ENCODE peak calls at places on chromosomes 11 and 22, in nine cellular contexts. E is astrocyte of the spinal cord, F is HepG2, Q is ascending aorta, Z is foreskin fibroblast, Y is heart left ventricle, C is kidney, B is colonic mucosa, X is stomach. I is an unnamed sample.

GRCh38 chr22:25645964-25646363 is 81.5 kb downstream of the GRK3 start:
- DNase-seq in E (no peak), F (no peak), Q (no peak), Z (peak), Y (no peak), C (no peak), B (no peak), X (no peak), I (no peak)

GRCh38 chr22:25758316-25758715 is 16.3 kb downstream of the MYO18B start:
- DNase-seq in E (no peak), F (no peak), Q (no peak), Z (no peak), Y (no peak), C (no peak), B (no peak), X (no peak), I (no peak)

GRCh38 chr11:41309111-41309522 is 150.3 kb downstream of the LRRC4C start:
- DNase-seq in E (no peak), F (no peak), Q (no peak), Z (no peak), Y (no peak), C (peak), B (no peak), X (no peak), I (no peak)

GRCh38 chr22:29872145-29872893 is 10.7 kb upstream of the MTMR3 start:
- DNase-seq in E (no peak), F (no peak), Q (no peak), Z (no peak), Y (peak), C (no peak), B (no peak), X (no peak), I (no peak)

GRCh38 chr11:120123946-120124345 is 14.0 kb downstream of the TRIM29 start:
- DNase-seq in E (no peak), F (no peak), Q (no peak), Z (no peak), Y (no peak), C (no peak), B (no peak), X (peak), I (no peak)

GRCh38 chr22:29738118-29738815 is 18.5 kb downstream of the CABP7 start:
- DNase-seq in E (no peak), F (no peak), Q (no peak), Z (no peak), Y (no peak), C (no peak), B (no peak), X (no peak), I (no peak)

GRCh38 chr11:8503872-8504491 is 90.0 kb downstream of the STK33 start:
- DNase-seq in E (no peak), F (peak), Q (no peak), Z (no peak), Y (no peak), C (no peak), B (peak), X (no peak), I (no peak)

GRCh38 chr11:109208116-109208515 is 213.9 kb upstream of the C11orf87 start:
- DNase-seq in E (no peak), F (no peak), Q (no peak), Z (no peak), Y (no peak), C (no peak), B (no peak), X (no peak), I (no peak)

GRCh38 chr22:45429921-45430775 is 16.7 kb downstream of the RIBC2 start:
- DNase-seq in E (no peak), F (no peak), Q (peak), Z (no peak), Y (no peak), C (peak), B (no peak), X (no peak), I (no peak)

GRCh38 chr11:71473793-71474080 is 20.7 kb downstream of the NADSYN1 start:
- DNase-seq in E (no peak), F (no peak), Q (no peak), Z (no peak), Y (no peak), C (no peak), B (no peak), X (no peak), I (no peak)

GRCh38 chr11:102279641-102280170 is 37.6 kb upstream of the BIRC3 start:
- DNase-seq in E (peak), F (peak), Q (no peak), Z (peak), Y (no peak), C (no peak), B (peak), X (no peak), I (peak)

GRCh38 chr11:10413268-10413667 is 41.8 kb upstream of the AMPD3 start:
- DNase-seq in E (no peak), F (peak), Q (no peak), Z (peak), Y (no peak), C (no peak), B (peak), X (no peak), I (no peak)

GRCh38 chr11:11440149-11440548 is 87.1 kb upstream of the CSNK2A3 start:
- DNase-seq in E (no peak), F (no peak), Q (no peak), Z (no peak), Y (no peak), C (no peak), B (no peak), X (no peak), I (no peak)

GRCh38 chr22:38080847-38081635 is 2.9 kb downstream of the SLC16A8 start:
- DNase-seq in E (peak), F (no peak), Q (no peak), Z (peak), Y (peak), C (peak), B (peak), X (peak), I (peak)

GRCh38 chr22:45064313-45065268 is 54.8 kb upstream of the PHF21B start:
- DNase-seq in E (peak), F (no peak), Q (no peak), Z (peak), Y (no peak), C (no peak), B (no peak), X (no peak), I (peak)

GRCh38 chr11:1017269-1018005 is 19.1 kb downstream of the MUC6 start:
- DNase-seq in E (no peak), F (peak), Q (no peak), Z (no peak), Y (no peak), C (no peak), B (no peak), X (peak), I (no peak)

GRCh38 chr11:118398797-118399564 is 2.4 kb upstream of the ATP5MG start:
- DNase-seq in E (no peak), F (no peak), Q (no peak), Z (peak), Y (no peak), C (no peak), B (no peak), X (no peak), I (no peak)
- H3K4me3 ChIP-seq in E (no peak), F (no peak), Q (no peak), Z (no peak), Y (no peak), C (no peak), B (no peak), X (no peak), I (no peak)

GRCh38 chr11:67405688-67406339 is 1.9 kb downstream of the TBC1D10C start:
- DNase-seq in E (no peak), F (no peak), Q (no peak), Z (no peak), Y (no peak), C (no peak), B (no peak), X (no peak), I (no peak)
- H3K4me3 ChIP-seq in E (no peak), F (no peak), Q (no peak), Z (no peak), Y (no peak), C (no peak), B (peak), X (peak), I (no peak)

GRCh38 chr11:77726524-77726923 is 88.9 kb upstream of the CLNS1A start:
- DNase-seq in E (no peak), F (no peak), Q (no peak), Z (no peak), Y (no peak), C (no peak), B (no peak), X (no peak), I (no peak)

GRCh38 chr11:77730789-77731188 is 89.7 kb downstream of the RSF1 start:
- DNase-seq in E (no peak), F (no peak), Q (no peak), Z (no peak), Y (no peak), C (no peak), B (no peak), X (no peak), I (no peak)

GRCh38 chr11:77729063-77729462 is 91.5 kb downstream of the RSF1 start:
- DNase-seq in E (no peak), F (peak), Q (no peak), Z (no peak), Y (no peak), C (no peak), B (no peak), X (no peak), I (no peak)

GRCh38 chr11:77725433-77725832 is 87.8 kb upstream of the CLNS1A start:
- DNase-seq in E (no peak), F (no peak), Q (no peak), Z (no peak), Y (no peak), C (no peak), B (no peak), X (no peak), I (no peak)

GRCh38 chr11:77728203-77728786 is 90.7 kb upstream of the CLNS1A start:
- DNase-seq in E (no peak), F (no peak), Q (no peak), Z (no peak), Y (no peak), C (no peak), B (peak), X (no peak), I (no peak)
- H3K4me3 ChIP-seq in E (no peak), F (no peak), Q (no peak), Z (no peak), Y (no peak), C (no peak), B (no peak), X (no peak), I (no peak)

GRCh38 chr11:92382311-92382710 is 157.7 kb downstream of the FAT3 start:
- DNase-seq in E (no peak), F (no peak), Q (no peak), Z (no peak), Y (no peak), C (no peak), B (no peak), X (no peak), I (no peak)
- H3K4me3 ChIP-seq in E (no peak), F (no peak), Q (no peak), Z (no peak), Y (no peak), C (no peak), B (no peak), X (no peak), I (no peak)

GRCh38 chr22:19714320-19715252 is at the start of gene SEPTIN5:
- DNase-seq in E (no peak), F (no peak), Q (no peak), Z (no peak), Y (peak), C (no peak), B (no peak), X (no peak), I (no peak)
- H3K4me3 ChIP-seq in E (peak), F (peak), Q (peak), Z (peak), Y (peak), C (peak), B (peak), X (peak), I (peak)

GRCh38 chr22:23909258-23909898 is 15.2 kb downstream of the MIF start:
- DNase-seq in E (no peak), F (no peak), Q (peak), Z (peak), Y (no peak), C (no peak), B (no peak), X (no peak), I (peak)
- H3K4me3 ChIP-seq in E (no peak), F (no peak), Q (no peak), Z (no peak), Y (no peak), C (peak), B (no peak), X (no peak), I (no peak)

GRCh38 chr11:44957051-44957515 is 6.4 kb upstream of the TP53I11 start:
- DNase-seq in E (no peak), F (no peak), Q (no peak), Z (no peak), Y (peak), C (peak), B (no peak), X (no peak), I (no peak)
- H3K4me3 ChIP-seq in E (no peak), F (no peak), Q (no peak), Z (no peak), Y (no peak), C (no peak), B (no peak), X (no peak), I (no peak)

GRCh38 chr22:23221351-23221804 is 41.1 kb downstream of the BCR start:
- DNase-seq in E (no peak), F (no peak), Q (no peak), Z (no peak), Y (no peak), C (peak), B (no peak), X (no peak), I (no peak)

GRCh38 chr22:23219317-23219716 is 39.0 kb downstream of the BCR start:
- DNase-seq in E (no peak), F (no peak), Q (no peak), Z (no peak), Y (no peak), C (peak), B (no peak), X (no peak), I (no peak)

GRCh38 chr22:23219787-23220484 is 39.6 kb downstream of the BCR start:
- DNase-seq in E (peak), F (no peak), Q (peak), Z (peak), Y (peak), C (peak), B (peak), X (peak), I (no peak)

GRCh38 chr22:23222033-23222840 is 41.9 kb downstream of the BCR start:
- DNase-seq in E (no peak), F (no peak), Q (no peak), Z (no peak), Y (no peak), C (peak), B (no peak), X (no peak), I (no peak)

GRCh38 chr22:23220485-23221350 is 40.4 kb downstream of the BCR start:
- DNase-seq in E (no peak), F (no peak), Q (peak), Z (peak), Y (peak), C (peak), B (peak), X (no peak), I (peak)
- H3K4me3 ChIP-seq in E (no peak), F (no peak), Q (no peak), Z (no peak), Y (no peak), C (no peak), B (no peak), X (no peak), I (no peak)

GRCh38 chr11:43316451-43316850 is 4.7 kb downstream of the API5 start:
- DNase-seq in E (peak), F (no peak), Q (no peak), Z (no peak), Y (no peak), C (no peak), B (no peak), X (no peak), I (peak)

GRCh38 chr11:43315966-43316365 is 4.2 kb downstream of the API5 start:
- DNase-seq in E (peak), F (no peak), Q (no peak), Z (no peak), Y (no peak), C (no peak), B (no peak), X (no peak), I (no peak)

GRCh38 chr11:43311791-43312607 is at the start of gene API5:
- DNase-seq in E (peak), F (peak), Q (peak), Z (peak), Y (peak), C (peak), B (peak), X (peak), I (peak)
- H3K4me3 ChIP-seq in E (peak), F (peak), Q (peak), Z (peak), Y (peak), C (peak), B (peak), X (peak), I (peak)

DNA sequence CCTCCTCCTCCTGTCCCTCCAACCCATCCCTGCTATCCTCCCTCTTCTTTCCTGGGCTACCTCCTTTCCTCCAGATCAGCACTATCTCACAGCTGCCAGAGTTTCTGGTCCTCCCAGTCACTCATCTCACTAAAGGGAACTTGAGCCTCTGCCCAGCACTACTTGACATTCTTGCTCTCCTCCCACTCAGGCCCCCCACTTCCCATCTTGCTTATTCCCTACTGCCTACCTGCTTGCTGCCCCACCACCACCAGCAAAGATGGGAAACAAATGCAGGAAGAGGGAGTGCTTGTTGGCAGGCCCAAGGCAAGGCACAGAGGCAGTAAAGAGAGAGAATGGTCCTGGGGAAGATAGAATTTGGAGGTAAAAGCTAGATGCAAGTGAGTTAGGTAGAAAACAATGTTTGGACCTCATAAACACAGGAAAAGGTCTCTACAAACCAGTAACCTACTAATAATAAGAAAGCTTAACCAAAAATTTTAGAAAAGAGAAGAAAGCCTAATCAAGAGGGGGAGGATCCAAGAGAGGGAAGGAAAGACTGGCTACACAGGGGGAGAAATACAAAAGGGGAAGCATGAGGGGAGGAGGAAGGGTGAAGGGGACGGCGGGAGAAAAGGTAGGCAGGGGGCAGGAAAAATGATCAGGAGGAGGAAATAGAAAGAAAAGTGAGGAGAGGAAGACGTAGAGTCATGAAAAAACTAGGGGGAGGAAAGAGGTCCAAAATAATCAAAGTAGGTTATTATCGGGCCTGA is 63.6 kb downstream of the PAK1 start:
- DNase-seq in E (no peak), F (no peak), Q (no peak), Z (no peak), Y (no peak), C (no peak), B (no peak), X (no peak), I (no peak)
- H3K4me3 ChIP-seq in E (peak), F (no peak), Q (no peak), Z (no peak), Y (peak), C (no peak), B (no peak), X (peak), I (peak)